ENCODE peak calls at places on chromosomes 5 and 9, in four cellular contexts. One of them, this sample, is unnamed.

GRCh38 chr5:137304227-137304874 is 194.8 kb downstream of the SPOCK1 start:
- DNase-seq in dorsolateral prefrontal cortex: peak; percentile 84
- DNase-seq in IMR-90: no peak
- DNase-seq in cardiac muscle cell: no peak
- DNase-seq in this sample: no peak

GRCh38 chr5:76403713-76403962 is 553 bp downstream of the IQGAP2 start:
- DNase-seq in cardiac muscle cell: no peak
- DNase-seq in IMR-90: no peak
- DNase-seq in dorsolateral prefrontal cortex: no peak
- DNase-seq in this sample: peak; percentile 19

GRCh38 chr9:89137548-89138462 is 40.8 kb downstream of the SHC3 start:
- DNase-seq in IMR-90: peak; percentile 95
- DNase-seq in dorsolateral prefrontal cortex: no peak
- DNase-seq in cardiac muscle cell: no peak
- DNase-seq in this sample: peak; percentile 73

GRCh38 chr9:129676970-129677369 is 11.5 kb downstream of the PRRX2 start:
- DNase-seq in dorsolateral prefrontal cortex: no peak
- DNase-seq in cardiac muscle cell: no peak
- DNase-seq in IMR-90: no peak
- DNase-seq in this sample: no peak

GRCh38 chr9:121944741-121945191 is 148.3 kb downstream of the TTLL11 start:
- DNase-seq in IMR-90: peak; percentile 87
- DNase-seq in dorsolateral prefrontal cortex: no peak
- DNase-seq in cardiac muscle cell: no peak
- DNase-seq in this sample: peak; percentile 70

GRCh38 chr9:109868222-109868621 is 88.2 kb downstream of the PALM2AKAP2 start:
- DNase-seq in dorsolateral prefrontal cortex: peak; percentile 74
- DNase-seq in cardiac muscle cell: no peak
- DNase-seq in IMR-90: peak; percentile 50
- DNase-seq in this sample: no peak

GRCh38 chr9:134985451-134985850 is 67.7 kb upstream of the FCN1 start:
- DNase-seq in dorsolateral prefrontal cortex: no peak
- DNase-seq in cardiac muscle cell: no peak
- DNase-seq in IMR-90: no peak
- DNase-seq in this sample: no peak

GRCh38 chr5:177491429-177491945 is 5.9 kb downstream of the PDLIM7 start:
- DNase-seq in cardiac muscle cell: peak; percentile 88
- DNase-seq in dorsolateral prefrontal cortex: no peak
- DNase-seq in IMR-90: no peak
- DNase-seq in this sample: no peak

GRCh38 chr5:65863747-65864146 is 62.6 kb upstream of the ERBIN start:
- DNase-seq in dorsolateral prefrontal cortex: no peak
- DNase-seq in IMR-90: no peak
- DNase-seq in cardiac muscle cell: no peak
- DNase-seq in this sample: no peak

GRCh38 chr9:72812622-72813111 is 140.2 kb downstream of the ALDH1A1 start:
- DNase-seq in dorsolateral prefrontal cortex: no peak
- DNase-seq in cardiac muscle cell: no peak
- DNase-seq in IMR-90: no peak
- DNase-seq in this sample: no peak

GRCh38 chr9:136310273-136311030 is 6.6 kb upstream of the CCDC187 start:
- DNase-seq in dorsolateral prefrontal cortex: no peak
- DNase-seq in IMR-90: no peak
- DNase-seq in cardiac muscle cell: no peak
- DNase-seq in this sample: no peak

DNA sequence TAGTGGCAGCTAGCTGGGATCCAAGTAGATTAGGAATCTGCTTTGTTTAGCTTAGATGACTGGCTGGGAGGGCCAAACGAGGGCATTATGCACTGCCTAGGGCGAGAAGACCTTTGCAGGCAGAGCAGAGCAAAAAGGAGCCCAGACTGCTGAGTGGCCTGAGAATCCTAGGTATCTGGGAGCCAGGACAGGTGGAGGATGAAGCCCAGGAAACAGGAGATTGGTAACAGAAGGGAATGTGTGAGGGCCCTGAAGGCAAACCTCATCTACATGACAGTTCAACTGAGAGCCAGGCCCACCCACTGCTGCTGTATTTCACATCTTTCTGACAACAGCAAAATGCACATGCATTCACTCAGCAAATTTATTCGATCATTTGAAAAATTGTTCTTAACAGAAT is 192.3 kb downstream of the DTWD2 start:
- DNase-seq in dorsolateral prefrontal cortex: no peak
- DNase-seq in IMR-90: no peak
- DNase-seq in cardiac muscle cell: no peak
- DNase-seq in this sample: no peak
- H3K27ac ChIP-seq in dorsolateral prefrontal cortex: no peak overlapping the region
- H3K27ac ChIP-seq in IMR-90: no peak overlapping the region
- H3K27ac ChIP-seq in cardiac muscle cell: no peak overlapping the region
- H3K27ac ChIP-seq in this sample: no peak overlapping the region

GRCh38 chr9:86946712-86947145 is 577 bp downstream of the GAS1 start:
- DNase-seq in cardiac muscle cell: peak; percentile 66
- DNase-seq in IMR-90: no peak
- DNase-seq in dorsolateral prefrontal cortex: no peak
- DNase-seq in this sample: no peak

GRCh38 chr9:86947146-86948081 is at the start of gene GAS1:
- DNase-seq in cardiac muscle cell: peak; percentile 95
- DNase-seq in IMR-90: peak; percentile 96
- DNase-seq in dorsolateral prefrontal cortex: peak; percentile 81
- DNase-seq in this sample: peak; percentile 81

GRCh38 chr9:86943871-86944240 is 3.5 kb downstream of the GAS1 start:
- DNase-seq in dorsolateral prefrontal cortex: no peak
- DNase-seq in cardiac muscle cell: no peak
- DNase-seq in IMR-90: no peak
- DNase-seq in this sample: no peak

GRCh38 chr9:86944974-86945867 is 2.1 kb downstream of the GAS1 start:
- DNase-seq in IMR-90: peak; percentile 39
- DNase-seq in cardiac muscle cell: peak; percentile 30
- DNase-seq in dorsolateral prefrontal cortex: peak; percentile 3
- DNase-seq in this sample: no peak

GRCh38 chr9:86945868-86946711 is 1.2 kb downstream of the GAS1 start:
- DNase-seq in dorsolateral prefrontal cortex: peak; percentile 64
- DNase-seq in cardiac muscle cell: peak; percentile 78
- DNase-seq in IMR-90: peak; percentile 75
- DNase-seq in this sample: peak; percentile 57
- TF ChIP-seq CTCF in dorsolateral prefrontal cortex: peak; percentile 20
- TF ChIP-seq CTCF in cardiac muscle cell: peak; percentile 17
- TF ChIP-seq CTCF in IMR-90: peak; percentile 48
- TF ChIP-seq CTCF in this sample: peak; percentile 67

DNA sequence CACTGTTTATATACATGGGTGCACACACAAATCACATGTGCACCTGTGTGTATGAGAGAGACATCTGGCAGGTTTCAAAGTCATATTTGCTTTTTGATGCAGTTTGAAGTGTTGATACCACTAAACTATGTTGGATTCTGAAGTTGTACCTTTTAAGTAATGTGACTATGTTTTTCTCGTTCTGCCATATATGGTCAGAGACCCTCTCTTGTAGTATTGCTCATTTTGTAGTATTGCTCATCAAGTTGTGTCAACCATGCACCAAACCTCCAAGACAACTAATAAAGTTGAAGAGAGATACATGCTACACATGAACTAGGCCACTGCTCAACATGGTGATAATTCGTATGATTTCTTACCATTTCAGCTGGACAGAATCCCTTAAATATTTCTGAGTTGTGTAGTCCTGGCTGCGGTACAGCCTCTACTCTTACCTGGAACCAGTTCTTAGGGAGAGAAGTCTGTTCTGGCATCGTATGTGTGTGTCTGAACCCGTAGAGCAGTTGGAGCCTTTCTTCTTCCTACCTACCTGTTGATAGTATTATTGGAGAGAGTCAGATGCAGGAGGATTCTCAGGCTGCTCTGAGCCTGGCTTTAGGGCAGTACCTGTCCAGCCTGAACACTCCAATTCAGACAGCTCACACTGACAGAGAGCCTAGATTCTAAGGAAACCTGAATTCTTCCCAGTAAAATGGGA is 190.3 kb downstream of the CD180 start:
- DNase-seq in cardiac muscle cell: no peak
- DNase-seq in dorsolateral prefrontal cortex: no peak
- DNase-seq in IMR-90: no peak
- DNase-seq in this sample: no peak
- H3K27ac ChIP-seq in cardiac muscle cell: no peak overlapping the region
- H3K27ac ChIP-seq in dorsolateral prefrontal cortex: no peak overlapping the region
- H3K27ac ChIP-seq in IMR-90: no peak overlapping the region
- H3K27ac ChIP-seq in this sample: no peak overlapping the region

DNA sequence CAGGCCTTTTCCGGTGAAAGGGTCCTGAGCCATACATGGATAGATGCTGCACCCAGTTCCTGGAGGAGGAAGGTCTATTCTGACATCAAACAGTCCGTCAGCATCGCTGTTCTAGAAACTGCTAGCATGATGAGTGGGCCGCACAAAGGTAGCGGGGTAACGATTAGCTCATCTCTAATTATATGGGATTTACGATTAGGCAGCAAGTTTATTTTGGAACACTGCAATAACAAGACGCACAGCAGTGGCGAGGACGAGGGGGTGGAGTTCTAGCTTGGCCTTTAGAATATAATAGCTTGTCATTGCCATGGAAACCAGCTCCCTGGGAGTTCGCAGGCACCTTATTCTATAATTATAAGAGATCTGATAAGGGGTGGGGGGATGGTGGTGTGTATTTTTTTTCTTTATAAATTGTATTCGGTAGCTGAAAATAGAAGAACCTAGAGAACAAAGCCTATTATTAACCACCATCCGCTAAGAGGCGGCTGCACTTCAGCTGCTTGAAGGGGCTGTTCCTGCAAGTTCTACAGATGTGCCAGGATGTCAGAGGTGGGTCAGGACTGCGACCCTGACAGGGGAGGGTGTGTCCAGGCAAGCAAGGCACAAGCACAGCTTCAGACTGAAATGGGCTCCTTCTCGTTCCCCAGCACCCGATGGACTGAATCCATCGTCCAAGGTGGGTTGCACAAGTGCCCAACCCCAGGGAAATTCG is 310.9 kb downstream of the AGTPBP1 start:
- DNase-seq in dorsolateral prefrontal cortex: no peak
- DNase-seq in IMR-90: no peak
- DNase-seq in cardiac muscle cell: no peak
- DNase-seq in this sample: no peak
- TF ChIP-seq CTCF in dorsolateral prefrontal cortex: no peak
- TF ChIP-seq CTCF in IMR-90: no peak
- TF ChIP-seq CTCF in cardiac muscle cell: no peak
- TF ChIP-seq CTCF in this sample: no peak

GRCh38 chr5:93395891-93396465 is 185.0 kb downstream of the NR2F1-AS1 start:
- DNase-seq in cardiac muscle cell: no peak
- DNase-seq in dorsolateral prefrontal cortex: no peak
- DNase-seq in IMR-90: peak; percentile 34
- DNase-seq in this sample: no peak

GRCh38 chr5:93403529-93403928 is 177.5 kb downstream of the NR2F1-AS1 start:
- DNase-seq in cardiac muscle cell: no peak
- DNase-seq in IMR-90: no peak
- DNase-seq in dorsolateral prefrontal cortex: no peak
- DNase-seq in this sample: no peak

GRCh38 chr5:93401844-93402243 is 179.2 kb downstream of the NR2F1-AS1 start:
- DNase-seq in dorsolateral prefrontal cortex: no peak
- DNase-seq in cardiac muscle cell: no peak
- DNase-seq in IMR-90: no peak
- DNase-seq in this sample: no peak

GRCh38 chr5:93402451-93402850 is 178.6 kb downstream of the NR2F1-AS1 start:
- DNase-seq in IMR-90: no peak
- DNase-seq in cardiac muscle cell: no peak
- DNase-seq in dorsolateral prefrontal cortex: no peak
- DNase-seq in this sample: no peak

DNA sequence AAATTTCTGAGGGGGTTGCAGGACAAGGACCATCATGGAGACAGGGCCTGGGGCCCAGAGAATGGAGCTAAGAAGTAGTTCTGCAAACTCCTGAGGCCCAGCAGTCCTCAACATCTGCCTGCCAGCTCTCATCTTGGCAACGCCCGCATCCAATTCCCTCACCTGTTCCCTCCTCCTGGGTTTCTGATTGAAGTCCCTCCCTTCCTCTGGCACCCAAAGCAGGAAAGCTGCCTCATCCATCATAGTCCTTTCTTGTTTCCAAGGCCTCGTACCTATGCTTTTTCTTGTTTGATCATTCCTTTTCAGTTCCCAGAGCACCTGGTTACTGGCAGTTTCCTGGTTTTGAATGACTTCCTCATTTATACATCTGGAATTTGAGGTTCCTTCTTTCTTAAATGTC is 181.3 kb downstream of the NR2F1-AS1 start:
- DNase-seq in dorsolateral prefrontal cortex: no peak
- DNase-seq in cardiac muscle cell: no peak
- DNase-seq in IMR-90: no peak
- DNase-seq in this sample: no peak
- H3K27ac ChIP-seq in dorsolateral prefrontal cortex: no peak overlapping the region
- H3K27ac ChIP-seq in cardiac muscle cell: no peak overlapping the region
- H3K27ac ChIP-seq in IMR-90: no peak overlapping the region
- H3K27ac ChIP-seq in this sample: no peak overlapping the region

This sample was measured in RWPE1.